ENCODE peak calls at places on chromosomes 6 and 20, in four cellular contexts. E is type B pancreatic cell, N is uterus, M is heart right ventricle. W is an unnamed sample.

GRCh38 chr6:117555262-117555849 is 47.0 kb downstream of the GOPC start:
- DNase-seq in E (no peak), M (no peak), N (no peak), W (no peak)

GRCh38 chr6:73216859-73217258 is 8.4 kb downstream of the KHDC1L start:
- DNase-seq in E (no peak), N (no peak), M (no peak), W (no peak)

GRCh38 chr6:14002176-14002947 is 77.6 kb downstream of the RNF182 start:
- DNase-seq in M (no peak), N (no peak), E (no peak), W (no peak)

GRCh38 chr6:41371461-41371991 is 36.1 kb downstream of the NCR2 start:
- DNase-seq in E (no peak), N (peak), M (peak), W (no peak)

GRCh38 chr20:10419550-10420133 is 14.4 kb downstream of the MKKS start:
- DNase-seq in N (no peak), M (no peak), E (no peak), W (no peak)

GRCh38 chr6:44065443-44066115 is 61.7 kb downstream of the MRPL14 start:
- DNase-seq in E (no peak), M (no peak), N (no peak), W (no peak)

GRCh38 chr20:62986257-62986807 is 20.4 kb downstream of the BHLHE23 start:
- DNase-seq in M (no peak), N (no peak), E (no peak), W (no peak)

GRCh38 chr6:80440496-80441160 is 334.2 kb downstream of the BCKDHB start:
- DNase-seq in E (no peak), M (no peak), N (no peak), W (no peak)

GRCh38 chr6:142693446-142693845 is 251.5 kb downstream of the HIVEP2 start:
- DNase-seq in E (no peak), N (no peak), M (no peak), W (no peak)

GRCh38 chr6:43636312-43636667 is 650 bp downstream of the MAD2L1BP start:
- DNase-seq in E (no peak), M (no peak), N (no peak), W (no peak)

GRCh38 chr6:50410577-50410976 is 302.7 kb upstream of the TFAP2D start:
- DNase-seq in E (no peak), N (no peak), M (no peak), W (no peak)

GRCh38 chr6:36722365-36722764 is 24.7 kb downstream of the RAB44 start:
- DNase-seq in M (no peak), E (no peak), N (no peak), W (no peak)

GRCh38 chr6:169977434-169978265 is 226.2 kb downstream of the ERMARD start:
- DNase-seq in M (no peak), N (no peak), E (no peak), W (no peak)
- TF ChIP-seq CTCF in M (no peak), N (no peak), E (no peak), W (no peak)

GRCh38 chr20:61044499-61044898 is 207.6 kb upstream of the CDH4 start:
- DNase-seq in E (no peak), M (no peak), N (no peak), W (no peak)
- TF ChIP-seq CTCF in E (peak), M (no peak), N (no peak), W (no peak)

DNA sequence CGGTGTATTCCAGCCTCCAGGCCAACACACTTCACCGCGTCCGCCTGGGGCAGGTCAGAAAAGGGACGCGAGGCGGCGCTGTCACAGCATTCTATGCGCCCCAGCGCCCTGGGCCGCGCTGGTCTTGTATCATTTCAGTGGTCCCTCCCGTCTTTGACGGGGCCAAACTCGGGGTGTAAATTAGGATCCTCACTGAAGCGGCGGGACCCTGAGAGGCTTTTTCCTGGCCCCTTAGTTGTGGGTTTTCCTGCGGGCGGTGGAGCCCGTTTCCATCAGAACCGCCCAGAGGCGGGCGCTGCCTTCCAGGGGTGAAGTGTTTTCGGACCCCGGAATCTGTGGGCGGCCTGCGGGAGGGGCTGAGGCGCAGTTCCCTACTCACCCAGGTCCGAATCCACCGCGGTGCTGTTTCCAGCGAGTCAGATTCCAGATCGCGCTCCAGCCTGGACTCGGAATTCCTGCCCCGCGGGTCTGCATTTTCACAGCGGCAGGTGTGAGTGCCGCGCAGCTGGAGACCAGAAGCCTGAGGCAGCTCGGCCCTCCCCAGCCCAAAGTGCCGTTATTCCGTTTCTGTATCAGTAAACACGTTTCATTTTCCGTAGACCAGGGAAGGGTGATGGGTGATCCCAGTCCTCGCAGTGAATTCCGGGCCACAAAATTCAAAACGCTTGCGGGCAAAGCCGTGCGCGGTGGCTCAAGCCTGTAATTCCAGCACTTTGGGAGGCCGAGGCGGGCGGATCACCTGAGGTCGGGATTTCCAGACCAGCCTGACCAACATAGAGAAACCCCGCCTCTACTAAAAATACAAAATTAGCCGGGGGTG is 3.9 kb upstream of the MICB start:
- DNase-seq in M (peak), N (peak), E (peak), W (peak)
- TF ChIP-seq CTCF in M (peak), N (peak), E (peak), W (peak)

GRCh38 chr6:105072799-105073199 is 107.0 kb downstream of the POPDC3 start:
- DNase-seq in N (no peak), M (no peak), E (no peak), W (no peak)

GRCh38 chr6:105075210-105075609 is 104.6 kb downstream of the POPDC3 start:
- DNase-seq in E (no peak), M (no peak), N (no peak), W (no peak)

GRCh38 chr6:105080279-105080678 is 99.5 kb downstream of the POPDC3 start:
- DNase-seq in N (no peak), E (no peak), M (no peak), W (no peak)

DNA sequence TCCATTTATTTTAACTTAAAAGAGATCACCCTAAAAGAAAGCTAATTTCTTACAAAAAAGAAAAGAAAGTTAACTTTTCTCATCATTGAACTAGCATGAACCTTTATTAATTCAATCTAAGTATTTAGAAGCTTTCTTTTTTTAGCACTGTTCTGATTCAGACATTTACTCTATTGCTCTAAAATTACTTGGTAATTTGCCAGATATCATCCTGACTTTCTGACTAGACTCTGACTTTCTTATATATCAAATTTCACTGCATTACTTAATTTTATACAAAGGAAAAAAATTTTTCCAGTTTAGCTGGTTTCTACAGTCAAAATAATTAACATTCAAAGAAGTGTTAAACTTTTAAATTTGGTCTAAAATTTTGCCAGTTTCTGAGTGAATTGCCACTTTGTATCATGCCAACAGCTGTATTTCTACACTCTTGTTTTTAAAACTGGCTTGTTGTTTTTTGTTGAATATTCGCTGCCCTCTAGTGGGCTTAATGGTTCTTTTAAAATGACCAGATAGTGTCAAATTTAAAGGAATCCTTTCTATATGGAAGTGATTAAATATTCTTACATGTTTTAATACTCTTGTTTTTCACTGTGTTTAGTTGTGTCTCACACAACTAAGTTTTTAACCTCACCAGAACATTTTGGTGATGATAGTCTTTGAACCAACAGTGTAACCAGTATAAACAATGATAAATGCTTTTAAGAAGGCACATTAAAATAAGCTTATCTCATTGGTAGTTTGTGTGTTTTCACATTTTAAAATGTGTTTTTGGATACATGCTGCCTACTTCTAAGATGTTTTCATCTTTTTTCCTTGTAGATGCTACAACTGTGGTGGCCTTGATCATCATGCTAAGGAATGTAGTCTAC is 102.0 kb downstream of the POPDC3 start:
- DNase-seq in E (no peak), N (no peak), M (no peak), W (no peak)
- TF ChIP-seq CTCF in E (peak), N (no peak), M (peak), W (peak)

GRCh38 chr20:44598413-44599290 is 16.3 kb downstream of the PKIG start:
- DNase-seq in N (no peak), M (peak), E (no peak), W (no peak)
- TF ChIP-seq CTCF in N (no peak), M (no peak), E (peak), W (no peak)

DNA sequence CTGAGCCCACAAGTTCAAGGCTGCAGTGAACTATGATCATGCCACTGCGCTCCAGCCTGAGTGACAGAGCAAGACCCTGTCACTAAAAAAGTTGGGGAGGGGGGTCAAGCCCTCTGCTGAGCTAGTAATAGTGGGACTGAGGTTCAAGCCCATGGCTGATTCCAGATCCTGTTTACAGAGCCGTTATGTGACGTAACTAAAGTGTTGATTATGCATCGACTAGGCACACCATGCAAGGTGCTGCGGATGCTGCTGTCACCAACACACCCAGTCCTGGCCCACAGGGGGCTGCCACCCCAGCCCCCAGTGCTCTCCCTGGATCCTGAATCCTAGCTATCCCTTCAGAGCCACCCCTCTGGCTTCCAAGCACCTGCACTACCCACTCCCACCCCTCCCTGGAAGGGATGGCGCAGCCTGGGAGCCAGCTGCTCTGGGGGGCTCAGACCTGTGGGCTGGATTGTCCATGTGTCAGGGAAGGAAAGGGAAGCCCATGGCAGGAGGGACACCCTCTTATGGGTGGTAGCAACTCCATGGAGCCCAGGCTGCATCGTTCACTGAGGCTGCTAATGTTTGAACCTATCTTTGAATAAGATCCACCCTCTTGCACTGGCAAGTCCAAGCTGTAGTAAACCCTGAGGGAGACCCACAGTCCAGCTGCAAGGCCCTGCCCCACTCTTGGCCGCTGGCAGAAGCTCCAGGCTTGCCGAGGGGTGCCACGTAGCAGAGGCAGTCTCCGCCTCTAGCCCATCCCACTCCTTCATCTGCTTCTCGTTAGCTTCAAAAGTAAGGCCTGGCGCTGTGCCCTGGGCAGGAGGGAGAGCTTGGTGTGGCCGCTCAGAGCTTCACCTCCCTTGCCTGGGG is 95.0 kb downstream of the SNX5 start:
- DNase-seq in E (no peak), M (peak), N (peak), W (peak)
- TF ChIP-seq CTCF in E (no peak), M (no peak), N (no peak), W (no peak)

DNA sequence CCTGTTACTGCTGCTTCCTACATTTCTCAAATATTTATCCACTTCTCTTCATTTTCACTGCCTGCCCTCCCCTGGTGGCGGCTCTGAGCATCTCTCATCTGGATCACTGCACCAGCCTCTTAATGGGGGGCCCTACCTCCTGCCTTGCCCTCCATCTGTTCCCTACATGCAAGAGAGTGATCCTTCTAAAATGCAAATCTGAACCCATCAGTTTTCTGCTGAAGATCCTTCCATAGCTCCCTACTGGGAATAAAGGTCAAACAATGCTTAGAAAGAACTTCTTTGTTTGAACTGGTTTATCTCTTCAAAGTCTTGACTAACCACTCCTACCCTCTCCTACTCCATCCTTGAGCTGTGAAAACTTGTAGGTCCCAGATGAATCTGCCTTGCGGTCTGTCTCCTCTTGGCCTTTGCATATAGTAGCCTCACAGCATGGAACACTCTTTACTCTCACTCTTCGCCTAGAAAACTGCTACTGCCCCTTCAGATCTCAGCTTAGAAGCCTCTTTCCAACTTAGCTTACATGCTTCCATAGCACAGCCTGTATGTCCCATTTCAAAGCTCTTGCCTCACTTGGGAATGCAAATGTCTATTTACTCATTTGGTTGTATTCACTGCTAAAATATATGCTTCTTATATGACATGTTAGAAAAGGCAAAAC is 119.3 kb downstream of the QRSL1 start:
- DNase-seq in M (no peak), E (no peak), N (no peak), W (no peak)
- TF ChIP-seq CTCF in M (no peak), E (peak), N (no peak), W (no peak)

DNA sequence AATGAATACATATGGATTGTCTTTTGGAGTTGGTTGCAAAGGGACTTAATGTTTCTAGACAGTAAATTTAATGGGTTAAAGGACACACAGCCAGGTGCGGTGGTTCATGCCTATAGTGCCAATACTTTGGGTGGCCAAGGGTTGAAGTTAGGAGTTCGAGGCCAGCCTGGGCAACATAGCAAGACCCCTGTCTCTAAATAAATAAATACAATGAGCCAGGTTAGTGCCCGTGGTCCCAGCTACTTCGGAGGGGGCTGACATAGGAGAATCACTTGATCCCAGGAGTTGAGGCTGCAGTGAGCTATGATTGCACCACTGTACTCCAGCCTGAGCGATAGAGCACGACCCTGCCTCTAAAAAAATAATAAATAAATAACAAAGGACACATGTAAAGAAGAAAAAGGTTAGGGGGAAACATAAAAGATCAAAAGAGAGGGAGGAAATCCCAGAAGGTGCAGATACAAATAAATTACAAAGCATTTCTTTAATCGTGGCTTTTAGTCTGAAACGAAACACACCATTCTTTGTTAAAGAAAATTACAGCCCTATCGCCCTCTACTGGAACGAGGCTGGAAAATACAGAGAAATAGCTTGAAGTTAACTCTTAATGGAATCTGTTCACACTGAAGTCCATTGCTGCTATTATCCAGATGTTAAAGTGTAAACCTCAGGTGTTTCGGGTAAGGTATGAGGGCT is 42.6 kb upstream of the SCML4 start:
- DNase-seq in N (no peak), E (no peak), M (no peak), W (no peak)
- TF ChIP-seq CTCF in N (peak), E (peak), M (peak), W (no peak)

W was measured in gastrocnemius medialis.